ENCODE peak calls at places on chromosomes 7 and 10, in five cellular contexts. One of them, this sample, is unnamed.

GRCh38 chr10:63208981-63209380 is 75.9 kb downstream of the NRBF2 start:
- DNase-seq in activated CD4-positive, alpha-beta T cell treated with anti-CD3 and anti-CD28 coated beads, Interleukin-2, amount 50 U/mL, for 1 hour: no peak
- DNase-seq in RWPE1: no peak
- DNase-seq in stimulated activated CD4-positive, alpha-beta T cell treated with anti-CD3 and anti-CD28 coated beads, Interleukin-4, amount 100 ng/mL, for 48 hours: no peak
- DNase-seq in non-pigmented ciliary epithelial cell: peak; percentile 42
- DNase-seq in this sample: peak; percentile 45

GRCh38 chr10:94403823-94404228 is 1.5 kb downstream of the TBC1D12 start:
- DNase-seq in RWPE1: no peak
- DNase-seq in activated CD4-positive, alpha-beta T cell treated with anti-CD3 and anti-CD28 coated beads, Interleukin-2, amount 50 U/mL, for 1 hour: no peak
- DNase-seq in non-pigmented ciliary epithelial cell: no peak
- DNase-seq in stimulated activated CD4-positive, alpha-beta T cell treated with anti-CD3 and anti-CD28 coated beads, Interleukin-4, amount 100 ng/mL, for 48 hours: no peak
- DNase-seq in this sample: no peak

GRCh38 chr10:22992075-22992474 is 64.2 kb downstream of the ARMC3 start:
- DNase-seq in stimulated activated CD4-positive, alpha-beta T cell treated with anti-CD3 and anti-CD28 coated beads, Interleukin-4, amount 100 ng/mL, for 48 hours: peak; percentile 3
- DNase-seq in activated CD4-positive, alpha-beta T cell treated with anti-CD3 and anti-CD28 coated beads, Interleukin-2, amount 50 U/mL, for 1 hour: no peak
- DNase-seq in non-pigmented ciliary epithelial cell: no peak
- DNase-seq in RWPE1: no peak
- DNase-seq in this sample: no peak

GRCh38 chr7:20799566-20800377 is 13.1 kb upstream of the SP8 start:
- DNase-seq in stimulated activated CD4-positive, alpha-beta T cell treated with anti-CD3 and anti-CD28 coated beads, Interleukin-4, amount 100 ng/mL, for 48 hours: no peak
- DNase-seq in activated CD4-positive, alpha-beta T cell treated with anti-CD3 and anti-CD28 coated beads, Interleukin-2, amount 50 U/mL, for 1 hour: no peak
- DNase-seq in non-pigmented ciliary epithelial cell: no peak
- DNase-seq in RWPE1: no peak
- DNase-seq in this sample: no peak

GRCh38 chr7:81618400-81619014 is 151.3 kb downstream of the HGF start:
- DNase-seq in RWPE1: peak; percentile 53
- DNase-seq in activated CD4-positive, alpha-beta T cell treated with anti-CD3 and anti-CD28 coated beads, Interleukin-2, amount 50 U/mL, for 1 hour: no peak
- DNase-seq in non-pigmented ciliary epithelial cell: peak; percentile 90
- DNase-seq in stimulated activated CD4-positive, alpha-beta T cell treated with anti-CD3 and anti-CD28 coated beads, Interleukin-4, amount 100 ng/mL, for 48 hours: no peak
- DNase-seq in this sample: peak; percentile 97

GRCh38 chr10:14185501-14186045 is 145.2 kb downstream of the FRMD4A start:
- DNase-seq in non-pigmented ciliary epithelial cell: peak; percentile 70
- DNase-seq in RWPE1: peak; percentile 86
- DNase-seq in stimulated activated CD4-positive, alpha-beta T cell treated with anti-CD3 and anti-CD28 coated beads, Interleukin-4, amount 100 ng/mL, for 48 hours: peak; percentile 46
- DNase-seq in activated CD4-positive, alpha-beta T cell treated with anti-CD3 and anti-CD28 coated beads, Interleukin-2, amount 50 U/mL, for 1 hour: peak; percentile 39
- DNase-seq in this sample: peak; percentile 92

GRCh38 chr10:80160361-80161128 is 28.0 kb downstream of the PLAC9 start:
- DNase-seq in non-pigmented ciliary epithelial cell: no peak
- DNase-seq in activated CD4-positive, alpha-beta T cell treated with anti-CD3 and anti-CD28 coated beads, Interleukin-2, amount 50 U/mL, for 1 hour: no peak
- DNase-seq in RWPE1: no peak
- DNase-seq in stimulated activated CD4-positive, alpha-beta T cell treated with anti-CD3 and anti-CD28 coated beads, Interleukin-4, amount 100 ng/mL, for 48 hours: no peak
- DNase-seq in this sample: no peak

GRCh38 chr7:135490783-135491182 is 19.1 kb downstream of the CNOT4 start:
- DNase-seq in stimulated activated CD4-positive, alpha-beta T cell treated with anti-CD3 and anti-CD28 coated beads, Interleukin-4, amount 100 ng/mL, for 48 hours: no peak
- DNase-seq in non-pigmented ciliary epithelial cell: no peak
- DNase-seq in activated CD4-positive, alpha-beta T cell treated with anti-CD3 and anti-CD28 coated beads, Interleukin-2, amount 50 U/mL, for 1 hour: no peak
- DNase-seq in RWPE1: no peak
- DNase-seq in this sample: peak; percentile 40

GRCh38 chr10:114684822-114685209 is 26.7 kb upstream of the ABLIM1 start:
- DNase-seq in non-pigmented ciliary epithelial cell: peak; percentile 67
- DNase-seq in RWPE1: peak; percentile 39
- DNase-seq in activated CD4-positive, alpha-beta T cell treated with anti-CD3 and anti-CD28 coated beads, Interleukin-2, amount 50 U/mL, for 1 hour: no peak
- DNase-seq in stimulated activated CD4-positive, alpha-beta T cell treated with anti-CD3 and anti-CD28 coated beads, Interleukin-4, amount 100 ng/mL, for 48 hours: no peak
- DNase-seq in this sample: peak; percentile 82

GRCh38 chr7:1817061-1817712 is 147.1 kb downstream of the ELFN1 start:
- DNase-seq in RWPE1: no peak
- DNase-seq in stimulated activated CD4-positive, alpha-beta T cell treated with anti-CD3 and anti-CD28 coated beads, Interleukin-4, amount 100 ng/mL, for 48 hours: no peak
- DNase-seq in activated CD4-positive, alpha-beta T cell treated with anti-CD3 and anti-CD28 coated beads, Interleukin-2, amount 50 U/mL, for 1 hour: no peak
- DNase-seq in non-pigmented ciliary epithelial cell: no peak
- DNase-seq in this sample: no peak

GRCh38 chr7:50664461-50664922 is 99.3 kb upstream of the DDC start:
- DNase-seq in RWPE1: peak; percentile 91
- DNase-seq in activated CD4-positive, alpha-beta T cell treated with anti-CD3 and anti-CD28 coated beads, Interleukin-2, amount 50 U/mL, for 1 hour: no peak
- DNase-seq in stimulated activated CD4-positive, alpha-beta T cell treated with anti-CD3 and anti-CD28 coated beads, Interleukin-4, amount 100 ng/mL, for 48 hours: no peak
- DNase-seq in non-pigmented ciliary epithelial cell: no peak
- DNase-seq in this sample: peak; percentile 84

GRCh38 chr10:98295907-98296306 is 27.9 kb upstream of the LOXL4 start:
- DNase-seq in RWPE1: no peak
- DNase-seq in activated CD4-positive, alpha-beta T cell treated with anti-CD3 and anti-CD28 coated beads, Interleukin-2, amount 50 U/mL, for 1 hour: no peak
- DNase-seq in non-pigmented ciliary epithelial cell: no peak
- DNase-seq in stimulated activated CD4-positive, alpha-beta T cell treated with anti-CD3 and anti-CD28 coated beads, Interleukin-4, amount 100 ng/mL, for 48 hours: no peak
- DNase-seq in this sample: peak; percentile 46

GRCh38 chr10:78336402-78336791 is 302.7 kb downstream of the RPS24 start:
- DNase-seq in stimulated activated CD4-positive, alpha-beta T cell treated with anti-CD3 and anti-CD28 coated beads, Interleukin-4, amount 100 ng/mL, for 48 hours: no peak
- DNase-seq in RWPE1: no peak
- DNase-seq in activated CD4-positive, alpha-beta T cell treated with anti-CD3 and anti-CD28 coated beads, Interleukin-2, amount 50 U/mL, for 1 hour: no peak
- DNase-seq in non-pigmented ciliary epithelial cell: peak; percentile 55
- DNase-seq in this sample: peak; percentile 87

GRCh38 chr7:73647725-73648592 is 19.7 kb upstream of the VPS37D start:
- DNase-seq in RWPE1: no peak
- DNase-seq in stimulated activated CD4-positive, alpha-beta T cell treated with anti-CD3 and anti-CD28 coated beads, Interleukin-4, amount 100 ng/mL, for 48 hours: no peak
- DNase-seq in activated CD4-positive, alpha-beta T cell treated with anti-CD3 and anti-CD28 coated beads, Interleukin-2, amount 50 U/mL, for 1 hour: peak; percentile 25
- DNase-seq in non-pigmented ciliary epithelial cell: no peak
- DNase-seq in this sample: no peak

GRCh38 chr7:136489808-136490207 is 378.6 kb upstream of the CHRM2 start:
- DNase-seq in RWPE1: no peak
- DNase-seq in non-pigmented ciliary epithelial cell: no peak
- DNase-seq in activated CD4-positive, alpha-beta T cell treated with anti-CD3 and anti-CD28 coated beads, Interleukin-2, amount 50 U/mL, for 1 hour: no peak
- DNase-seq in stimulated activated CD4-positive, alpha-beta T cell treated with anti-CD3 and anti-CD28 coated beads, Interleukin-4, amount 100 ng/mL, for 48 hours: no peak
- DNase-seq in this sample: no peak

GRCh38 chr7:148633761-148634160 is 43.2 kb downstream of the C7orf33 start:
- DNase-seq in activated CD4-positive, alpha-beta T cell treated with anti-CD3 and anti-CD28 coated beads, Interleukin-2, amount 50 U/mL, for 1 hour: no peak
- DNase-seq in non-pigmented ciliary epithelial cell: no peak
- DNase-seq in RWPE1: no peak
- DNase-seq in stimulated activated CD4-positive, alpha-beta T cell treated with anti-CD3 and anti-CD28 coated beads, Interleukin-4, amount 100 ng/mL, for 48 hours: no peak
- DNase-seq in this sample: no peak

GRCh38 chr10:3366043-3366442 is 193.5 kb upstream of the PITRM1 start:
- DNase-seq in activated CD4-positive, alpha-beta T cell treated with anti-CD3 and anti-CD28 coated beads, Interleukin-2, amount 50 U/mL, for 1 hour: no peak
- DNase-seq in stimulated activated CD4-positive, alpha-beta T cell treated with anti-CD3 and anti-CD28 coated beads, Interleukin-4, amount 100 ng/mL, for 48 hours: no peak
- DNase-seq in RWPE1: no peak
- DNase-seq in non-pigmented ciliary epithelial cell: no peak
- DNase-seq in this sample: no peak

GRCh38 chr7:41977165-41977651 is 259.8 kb downstream of the GLI3 start:
- DNase-seq in activated CD4-positive, alpha-beta T cell treated with anti-CD3 and anti-CD28 coated beads, Interleukin-2, amount 50 U/mL, for 1 hour: no peak
- DNase-seq in stimulated activated CD4-positive, alpha-beta T cell treated with anti-CD3 and anti-CD28 coated beads, Interleukin-4, amount 100 ng/mL, for 48 hours: no peak
- DNase-seq in RWPE1: peak; percentile 59
- DNase-seq in non-pigmented ciliary epithelial cell: no peak
- DNase-seq in this sample: peak; percentile 63

GRCh38 chr10:70317272-70317942 is 33.6 kb upstream of the NPFFR1 start:
- DNase-seq in activated CD4-positive, alpha-beta T cell treated with anti-CD3 and anti-CD28 coated beads, Interleukin-2, amount 50 U/mL, for 1 hour: no peak
- DNase-seq in stimulated activated CD4-positive, alpha-beta T cell treated with anti-CD3 and anti-CD28 coated beads, Interleukin-4, amount 100 ng/mL, for 48 hours: no peak
- DNase-seq in RWPE1: no peak
- DNase-seq in non-pigmented ciliary epithelial cell: no peak
- DNase-seq in this sample: no peak

GRCh38 chr7:131557521-131558385 is 1.3 kb upstream of the PODXL start:
- DNase-seq in non-pigmented ciliary epithelial cell: no peak
- DNase-seq in RWPE1: no peak
- DNase-seq in stimulated activated CD4-positive, alpha-beta T cell treated with anti-CD3 and anti-CD28 coated beads, Interleukin-4, amount 100 ng/mL, for 48 hours: no peak
- DNase-seq in activated CD4-positive, alpha-beta T cell treated with anti-CD3 and anti-CD28 coated beads, Interleukin-2, amount 50 U/mL, for 1 hour: no peak
- DNase-seq in this sample: peak; percentile 19

GRCh38 chr10:5975641-5976473 is 1.5 kb downstream of the IL15RA start:
- DNase-seq in non-pigmented ciliary epithelial cell: no peak
- DNase-seq in stimulated activated CD4-positive, alpha-beta T cell treated with anti-CD3 and anti-CD28 coated beads, Interleukin-4, amount 100 ng/mL, for 48 hours: peak; percentile 35
- DNase-seq in activated CD4-positive, alpha-beta T cell treated with anti-CD3 and anti-CD28 coated beads, Interleukin-2, amount 50 U/mL, for 1 hour: peak; percentile 6
- DNase-seq in RWPE1: peak; percentile 13
- DNase-seq in this sample: peak; percentile 59

GRCh38 chr7:33757563-33758165 is 147.7 kb upstream of the BMPER start:
- DNase-seq in RWPE1: peak; percentile 46
- DNase-seq in stimulated activated CD4-positive, alpha-beta T cell treated with anti-CD3 and anti-CD28 coated beads, Interleukin-4, amount 100 ng/mL, for 48 hours: peak; percentile 14
- DNase-seq in non-pigmented ciliary epithelial cell: no peak
- DNase-seq in activated CD4-positive, alpha-beta T cell treated with anti-CD3 and anti-CD28 coated beads, Interleukin-2, amount 50 U/mL, for 1 hour: no peak
- DNase-seq in this sample: peak; percentile 57

GRCh38 chr7:9250876-9251275 is 817.5 kb downstream of the NXPH1 start:
- DNase-seq in stimulated activated CD4-positive, alpha-beta T cell treated with anti-CD3 and anti-CD28 coated beads, Interleukin-4, amount 100 ng/mL, for 48 hours: no peak
- DNase-seq in activated CD4-positive, alpha-beta T cell treated with anti-CD3 and anti-CD28 coated beads, Interleukin-2, amount 50 U/mL, for 1 hour: no peak
- DNase-seq in RWPE1: no peak
- DNase-seq in non-pigmented ciliary epithelial cell: no peak
- DNase-seq in this sample: no peak

GRCh38 chr10:67156239-67156638 is 230.4 kb downstream of the LRRTM3 start:
- DNase-seq in non-pigmented ciliary epithelial cell: no peak
- DNase-seq in RWPE1: no peak
- DNase-seq in stimulated activated CD4-positive, alpha-beta T cell treated with anti-CD3 and anti-CD28 coated beads, Interleukin-4, amount 100 ng/mL, for 48 hours: no peak
- DNase-seq in activated CD4-positive, alpha-beta T cell treated with anti-CD3 and anti-CD28 coated beads, Interleukin-2, amount 50 U/mL, for 1 hour: no peak
- DNase-seq in this sample: no peak

GRCh38 chr10:70836319-70836718 is 20.6 kb downstream of the SGPL1 start:
- DNase-seq in stimulated activated CD4-positive, alpha-beta T cell treated with anti-CD3 and anti-CD28 coated beads, Interleukin-4, amount 100 ng/mL, for 48 hours: no peak
- DNase-seq in activated CD4-positive, alpha-beta T cell treated with anti-CD3 and anti-CD28 coated beads, Interleukin-2, amount 50 U/mL, for 1 hour: no peak
- DNase-seq in non-pigmented ciliary epithelial cell: no peak
- DNase-seq in RWPE1: no peak
- DNase-seq in this sample: no peak

GRCh38 chr7:103148131-103148993 is 537 bp downstream of the NAPEPLD start:
- DNase-seq in RWPE1: no peak
- DNase-seq in stimulated activated CD4-positive, alpha-beta T cell treated with anti-CD3 and anti-CD28 coated beads, Interleukin-4, amount 100 ng/mL, for 48 hours: no peak
- DNase-seq in activated CD4-positive, alpha-beta T cell treated with anti-CD3 and anti-CD28 coated beads, Interleukin-2, amount 50 U/mL, for 1 hour: no peak
- DNase-seq in non-pigmented ciliary epithelial cell: no peak
- DNase-seq in this sample: no peak

GRCh38 chr10:80070068-80070467 is 8.4 kb upstream of the TMEM254 start:
- DNase-seq in non-pigmented ciliary epithelial cell: no peak
- DNase-seq in RWPE1: no peak
- DNase-seq in activated CD4-positive, alpha-beta T cell treated with anti-CD3 and anti-CD28 coated beads, Interleukin-2, amount 50 U/mL, for 1 hour: no peak
- DNase-seq in stimulated activated CD4-positive, alpha-beta T cell treated with anti-CD3 and anti-CD28 coated beads, Interleukin-4, amount 100 ng/mL, for 48 hours: no peak
- DNase-seq in this sample: no peak

GRCh38 chr7:6636741-6637543 is at the start of gene ZNF316:
- DNase-seq in RWPE1: peak; percentile 76
- DNase-seq in stimulated activated CD4-positive, alpha-beta T cell treated with anti-CD3 and anti-CD28 coated beads, Interleukin-4, amount 100 ng/mL, for 48 hours: peak; percentile 34
- DNase-seq in activated CD4-positive, alpha-beta T cell treated with anti-CD3 and anti-CD28 coated beads, Interleukin-2, amount 50 U/mL, for 1 hour: peak; percentile 43
- DNase-seq in non-pigmented ciliary epithelial cell: no peak
- DNase-seq in this sample: peak; percentile 41

GRCh38 chr7:85104432-85105205 is 82.2 kb downstream of the SEMA3D start:
- DNase-seq in stimulated activated CD4-positive, alpha-beta T cell treated with anti-CD3 and anti-CD28 coated beads, Interleukin-4, amount 100 ng/mL, for 48 hours: no peak
- DNase-seq in RWPE1: peak; percentile 17
- DNase-seq in activated CD4-positive, alpha-beta T cell treated with anti-CD3 and anti-CD28 coated beads, Interleukin-2, amount 50 U/mL, for 1 hour: no peak
- DNase-seq in non-pigmented ciliary epithelial cell: no peak
- DNase-seq in this sample: peak; percentile 28

This sample was measured in mesenchymal stem cell.